ENCODE peak calls at places on chromosomes 4 and X, in nine cellular contexts. J is naive thymus-derived CD4-positive, alpha-beta T cell; B is GM12878; L is CD8-positive, alpha-beta T cell; T is lower lobe of right lung; S is endodermal cell; C is CD4-positive, CD25-positive, alpha-beta regulatory T cell; M is mesenchymal stem cell; Y is cardiac muscle cell. R is an unnamed sample. For H3K36me3, the result is how much of the 10 kb centered on the place peaks cover.

GRCh38 chrX:11386001-11386523 is 92.8 kb downstream of the AMELX start:
- DNase-seq in J (no peak), S (no peak), M (peak), B (no peak), T (no peak), C (no peak), Y (peak), L (no peak), R (no peak)

GRCh38 chr4:140239311-140239710 is 85.3 kb upstream of the MAML3 start:
- DNase-seq in M (no peak), T (no peak), J (no peak), L (no peak), Y (no peak), B (no peak), C (no peak), S (no peak), R (no peak)

GRCh38 chr4:185332575-185333464 is 62.9 kb downstream of the LRP2BP start:
- DNase-seq in T (no peak), B (peak), J (no peak), C (no peak), Y (no peak), M (no peak), S (no peak), L (no peak), R (no peak)

GRCh38 chr4:19309365-19309764 is 942.3 kb upstream of the SLIT2 start:
- DNase-seq in Y (peak), T (no peak), C (no peak), J (no peak), L (no peak), S (no peak), B (no peak), M (peak), R (no peak)

GRCh38 chr4:171812377-171813194 is 618 bp upstream of the GALNTL6 start:
- DNase-seq in S (peak), C (no peak), T (no peak), M (peak), B (no peak), Y (no peak), L (no peak), J (no peak), R (no peak)

GRCh38 chr4:3009422-3009821 is 46.1 kb downstream of the GRK4 start:
- DNase-seq in J (no peak), C (peak), M (peak), T (no peak), S (peak), B (no peak), Y (peak), L (no peak), R (no peak)

GRCh38 chrX:54979432-54979831 is 14.6 kb downstream of the PFKFB1 start:
- DNase-seq in B (no peak), L (no peak), S (no peak), C (no peak), M (no peak), J (no peak), Y (no peak), T (no peak), R (no peak)

GRCh38 chr4:109645874-109646591 is 57.2 kb downstream of the CASP6 start:
- DNase-seq in S (no peak), M (no peak), L (no peak), J (no peak), C (no peak), T (no peak), B (no peak), Y (peak), R (no peak)

GRCh38 chr4:684611-685010 is 4.3 kb downstream of the SLC49A3 start:
- DNase-seq in J (no peak), M (no peak), B (no peak), L (no peak), S (no peak), Y (no peak), C (no peak), T (no peak), R (no peak)

GRCh38 chrX:40755291-40756249 is 20.2 kb upstream of the MED14 start:
- DNase-seq in C (no peak), L (no peak), M (no peak), T (no peak), B (no peak), J (no peak), S (peak), Y (peak), R (no peak)

GRCh38 chr4:41213563-41214157 is 682 bp downstream of the APBB2 start:
- DNase-seq in M (peak), T (no peak), J (no peak), B (no peak), L (no peak), S (no peak), Y (peak), C (no peak), R (no peak)

GRCh38 chr4:5373327-5373726 is 322.0 kb downstream of the STK32B start:
- DNase-seq in S (no peak), J (no peak), L (no peak), M (no peak), B (no peak), Y (no peak), C (no peak), T (no peak), R (no peak)

GRCh38 chr4:128241425-128241913 is 46.1 kb downstream of the PGRMC2 start:
- DNase-seq in M (peak), C (no peak), B (no peak), J (no peak), L (no peak), S (no peak), T (no peak), Y (peak), R (no peak)

GRCh38 chr4:677431-678293 is 3.3 kb downstream of the MYL5 start:
- DNase-seq in M (no peak), T (peak), B (no peak), L (no peak), S (no peak), Y (no peak), J (no peak), C (no peak), R (no peak)

GRCh38 chr4:73705056-73705432 is 35.3 kb upstream of the CXCL8 start:
- DNase-seq in C (no peak), M (peak), T (no peak), L (no peak), J (no peak), S (peak), Y (no peak), B (no peak), R (no peak)

GRCh38 chr4:3797831-3798500 is 31.8 kb downstream of the ADRA2C start:
- DNase-seq in B (no peak), M (no peak), Y (no peak), L (no peak), C (no peak), S (no peak), J (no peak), T (peak), R (no peak)

GRCh38 chr4:152850377-152850776 is 70.6 kb downstream of the ARFIP1 start:
- DNase-seq in B (peak), M (peak), J (no peak), Y (peak), L (peak), T (peak), C (no peak), S (peak), R (no peak)

GRCh38 chr4:17366496-17366895 is 145.4 kb downstream of the QDPR start:
- DNase-seq in S (no peak), C (no peak), Y (peak), B (no peak), M (no peak), T (no peak), J (no peak), L (no peak), R (no peak)

GRCh38 chr4:1612278-1613098 is 71.6 kb downstream of the FAM53A start:
- DNase-seq in J (no peak), L (no peak), C (no peak), S (no peak), T (peak), Y (no peak), M (no peak), B (no peak), R (no peak)

GRCh38 chr4:168839758-168840385 is 170.2 kb downstream of the CBR4 start:
- DNase-seq in Y (peak), L (no peak), T (no peak), J (no peak), B (no peak), S (no peak), C (no peak), M (peak), R (no peak)

GRCh38 chr4:92091335-92091734 is 212.4 kb upstream of the GRID2 start:
- DNase-seq in S (peak), C (no peak), T (no peak), L (no peak), B (no peak), J (no peak), M (no peak), Y (peak), R (no peak)

GRCh38 chrX:133543654-133544053 is 128.4 kb upstream of the GPC4 start:
- DNase-seq in S (no peak), L (no peak), B (no peak), T (no peak), M (no peak), Y (no peak), C (no peak), J (no peak), R (no peak)

GRCh38 chr4:13441506-13441905 is 42.6 kb downstream of the RAB28 start:
- DNase-seq in B (no peak), T (no peak), J (no peak), M (no peak), S (no peak), Y (no peak), C (no peak), L (no peak), R (no peak)

DNA sequence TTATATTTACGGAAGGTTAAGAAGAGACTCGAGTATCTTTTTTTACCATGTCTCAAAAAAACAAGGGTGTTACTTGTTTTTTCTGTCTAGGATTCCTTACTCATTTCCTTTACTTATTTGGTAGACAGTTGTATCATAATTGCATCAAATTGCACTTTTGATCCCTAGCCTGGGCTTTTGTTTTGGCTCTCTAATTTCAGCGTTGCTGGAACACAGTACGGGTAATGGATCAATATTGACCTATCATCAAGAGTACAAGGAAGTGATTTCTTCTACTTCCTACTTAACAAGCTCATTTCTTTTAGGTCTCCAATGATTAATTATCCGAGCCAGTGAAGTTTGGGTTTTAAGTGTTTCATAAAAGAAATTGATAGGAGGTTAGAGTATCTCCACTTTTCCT is 16.8 kb downstream of the AIMP1 start:
- DNase-seq in B (no peak), Y (no peak), L (no peak), S (no peak), C (no peak), T (no peak), J (no peak), M (no peak), R (no peak)
- H3K36me3 ChIP-seq in B (under half), Y (under half), L (under half), S (half or more), C (half or more), T (half or more), J (under half), M (half or more), R (under half)

GRCh38 chrX:135974279-135974856 is 580 bp upstream of the MMGT1 start:
- DNase-seq in T (peak), J (peak), S (peak), C (peak), M (peak), B (no peak), Y (peak), L (peak), R (peak)

GRCh38 chrX:135975421-135975820 is 1.6 kb upstream of the MMGT1 start:
- DNase-seq in C (no peak), L (no peak), B (no peak), Y (no peak), T (no peak), J (no peak), M (no peak), S (no peak), R (no peak)

GRCh38 chrX:135973548-135974278 is at the start of gene MMGT1:
- DNase-seq in C (peak), T (peak), B (peak), J (peak), S (peak), M (peak), L (peak), Y (peak), R (peak)

GRCh38 chrX:135981010-135981409 is 4.2 kb upstream of the SLC9A6 start:
- DNase-seq in C (no peak), J (no peak), L (no peak), B (no peak), M (no peak), T (no peak), S (no peak), Y (no peak), R (no peak)

GRCh38 chrX:135977611-135978010 is 3.8 kb upstream of the MMGT1 start:
- DNase-seq in M (peak), C (peak), Y (no peak), J (no peak), L (no peak), B (no peak), S (no peak), T (no peak), R (no peak)
- H3K4me3 ChIP-seq in M (no peak), C (peak), Y (no peak), J (no peak), L (no peak), B (no peak), S (no peak), T (no peak), R (no peak)

GRCh38 chr4:25816591-25817058 is 46.2 kb downstream of the SEL1L3 start:
- DNase-seq in L (no peak), T (no peak), J (no peak), S (peak), B (no peak), Y (no peak), C (no peak), M (no peak), R (no peak)

GRCh38 chr4:25821267-25821666 is 41.5 kb downstream of the SEL1L3 start:
- DNase-seq in T (no peak), S (no peak), B (no peak), M (no peak), Y (no peak), L (no peak), J (no peak), C (no peak), R (no peak)

GRCh38 chr4:25817059-25817681 is 45.6 kb downstream of the SEL1L3 start:
- DNase-seq in M (no peak), J (no peak), B (no peak), T (no peak), Y (peak), S (no peak), L (no peak), C (no peak), R (no peak)

GRCh38 chr4:25815586-25815985 is 47.2 kb downstream of the SEL1L3 start:
- DNase-seq in C (no peak), M (no peak), S (no peak), B (no peak), L (no peak), T (no peak), J (no peak), Y (peak), R (no peak)

DNA sequence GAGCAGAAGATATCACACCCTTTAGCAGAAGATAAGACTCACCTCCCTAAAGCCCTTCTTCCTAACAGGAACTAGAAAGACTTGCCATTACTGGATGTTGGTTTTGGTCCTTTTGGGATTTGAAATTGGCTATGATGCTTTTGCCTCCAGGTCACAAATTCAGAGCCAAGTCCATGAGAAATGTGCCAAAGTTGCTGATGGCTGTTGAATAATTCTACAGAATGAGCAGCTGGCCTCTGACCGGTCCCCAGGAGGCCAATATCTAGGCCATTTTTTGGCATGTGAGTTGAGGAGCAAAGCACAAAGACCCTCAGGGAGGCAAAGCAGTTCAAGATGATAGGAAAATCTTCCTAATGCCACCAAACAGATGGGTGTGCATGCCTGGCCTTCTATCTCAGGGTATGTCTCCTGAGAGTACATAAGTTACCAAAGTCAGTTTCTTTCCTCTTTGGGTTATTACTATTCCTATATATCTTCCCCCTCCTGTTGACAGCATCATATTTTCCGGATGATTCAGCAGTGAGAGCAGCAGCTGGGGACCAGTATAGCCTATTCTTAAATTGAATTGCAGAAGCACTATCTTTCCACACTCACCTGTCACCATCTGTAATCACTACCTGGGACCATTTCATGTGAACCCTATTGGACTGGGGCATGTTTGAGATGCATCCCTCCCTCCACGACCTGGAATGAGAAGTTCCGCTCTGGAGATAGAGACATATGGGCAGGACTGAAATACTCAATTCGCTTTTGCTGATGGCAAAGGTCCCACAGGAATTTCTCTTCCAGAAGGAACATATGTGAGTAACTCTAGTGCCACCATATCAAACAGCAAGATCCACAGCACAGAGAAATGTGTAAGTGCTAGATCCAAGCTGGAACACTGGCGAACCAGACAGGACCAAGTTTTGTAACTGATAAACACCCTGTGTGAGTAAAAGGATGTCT is 44.2 kb downstream of the SEL1L3 start:
- DNase-seq in T (no peak), L (no peak), S (no peak), M (no peak), C (no peak), Y (peak), J (no peak), B (no peak), R (no peak)
- H3K36me3 ChIP-seq in T (half or more), L (under half), S (under half), M (under half), C (half or more), Y (under half), J (under half), B (under half), R (half or more)

GRCh38 chrX:24204958-24205357 is 55.4 kb downstream of the ZFX start:
- DNase-seq in Y (no peak), B (no peak), L (no peak), J (no peak), S (no peak), M (no peak), T (no peak), C (no peak), R (no peak)
- H3K4me3 ChIP-seq in Y (no peak), B (no peak), L (no peak), J (no peak), S (no peak), M (no peak), T (no peak), C (no peak), R (no peak)

GRCh38 chrX:72270316-72270866 is 6.7 kb downstream of the RPS4X start:
- DNase-seq in B (no peak), C (no peak), Y (no peak), L (no peak), S (no peak), J (no peak), T (no peak), M (no peak), R (no peak)

GRCh38 chrX:72272868-72273267 is 4.2 kb downstream of the RPS4X start:
- DNase-seq in T (no peak), Y (no peak), M (peak), J (no peak), C (no peak), L (no peak), B (no peak), S (no peak), R (peak)

GRCh38 chrX:72271812-72272211 is 5.2 kb downstream of the RPS4X start:
- DNase-seq in L (no peak), J (no peak), C (no peak), S (no peak), Y (no peak), M (no peak), T (no peak), B (no peak), R (no peak)

GRCh38 chrX:72269671-72270251 is 7.3 kb downstream of the RPS4X start:
- DNase-seq in T (no peak), J (no peak), M (peak), Y (peak), S (no peak), B (no peak), L (no peak), C (no peak), R (no peak)

GRCh38 chrX:72271091-72271490 is 6.0 kb downstream of the RPS4X start:
- DNase-seq in C (no peak), T (no peak), M (no peak), Y (no peak), L (no peak), J (no peak), B (no peak), S (no peak), R (no peak)
- H3K36me3 ChIP-seq in C (half or more), T (half or more), M (half or more), Y (under half), L (under half), J (under half), B (under half), S (half or more), R (under half)

GRCh38 chrX:15576019-15576418 is 24.7 kb downstream of the ACE2 start:
- DNase-seq in C (no peak), Y (no peak), B (no peak), M (peak), T (no peak), J (no peak), L (no peak), S (no peak), R (no peak)

DNA sequence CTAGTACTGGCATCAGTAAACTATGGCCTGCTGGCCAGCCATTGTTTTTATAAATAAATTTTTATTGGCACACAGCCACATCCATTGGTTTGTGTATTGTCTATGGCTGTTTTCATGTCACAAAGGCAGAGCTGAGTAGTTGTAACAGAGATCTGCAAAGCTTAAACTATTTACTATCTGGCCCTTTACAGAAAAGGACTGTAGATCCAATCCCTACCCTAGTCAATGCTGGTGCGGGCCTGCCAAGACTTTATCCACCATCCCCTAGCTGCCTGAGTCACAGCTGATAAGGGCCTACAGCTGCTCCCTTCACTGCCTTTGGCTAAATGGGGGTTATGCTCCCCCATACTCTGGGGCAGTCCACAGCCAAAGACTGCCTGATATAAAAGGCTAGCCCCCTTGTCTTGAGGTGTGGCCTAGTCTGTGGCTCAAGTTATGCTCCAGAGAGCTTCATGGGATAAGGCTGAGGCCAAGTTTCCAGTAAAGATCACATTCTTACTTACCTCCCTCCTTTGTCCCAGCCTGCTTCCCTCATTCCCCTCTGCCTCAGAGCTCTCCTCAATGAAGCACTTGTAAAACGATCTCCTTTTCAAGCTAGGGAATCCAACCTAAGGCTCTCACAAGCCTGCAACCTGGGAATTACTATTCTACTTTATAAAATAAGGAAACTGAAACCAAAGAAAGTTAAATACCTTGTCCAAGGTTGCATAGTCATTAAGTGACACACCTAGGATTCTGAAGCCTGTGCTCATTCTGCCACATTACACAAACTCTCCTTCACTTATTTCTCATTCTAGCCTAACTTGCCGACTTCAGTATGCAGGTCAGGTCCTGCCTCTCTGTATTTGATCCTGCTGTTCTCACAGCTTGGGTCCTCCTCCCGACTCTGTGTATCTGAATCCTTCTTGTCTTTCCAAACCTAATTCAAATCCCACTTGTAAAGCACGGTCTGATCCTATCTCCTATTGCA is 20.7 kb downstream of the ACE2 start:
- DNase-seq in J (no peak), B (no peak), M (peak), C (no peak), L (no peak), S (peak), T (no peak), Y (peak), R (peak)
- H3K4me3 ChIP-seq in J (no peak), B (no peak), M (no peak), C (no peak), L (no peak), S (no peak), T (no peak), Y (no peak), R (no peak)

R was measured in Peyer's patch.